ENCODE peak calls at places on chromosomes 7 and 10, in nine cellular contexts. R is SK-N-SH; Q is breast epithelium; W is SJSA1; T is ascending aorta; L is Peyer's patch; A is CD8-positive, alpha-beta T cell; O is K562; U is brain microvascular endothelial cell. Y is an unnamed sample.

GRCh38 chr7:137965942-137966624 is 35.8 kb downstream of the CREB3L2 start:
- DNase-seq in R (no peak), Q (no peak), W (no peak), T (no peak), L (no peak), A (no peak), O (no peak), U (no peak), Y (no peak)

GRCh38 chr10:23095404-23095965 is at the start of gene MSRB2:
- DNase-seq in R (peak), Q (peak), W (peak), T (peak), L (peak), A (peak), O (peak), U (peak), Y (peak)

GRCh38 chr7:157087646-157088045 is 51.1 kb upstream of the UBE3C start:
- DNase-seq in R (no peak), Q (no peak), W (no peak), T (no peak), L (no peak), A (no peak), O (no peak), U (no peak), Y (no peak)

GRCh38 chr7:91582799-91583230 is 297.7 kb downstream of the MTERF1 start:
- DNase-seq in R (no peak), Q (no peak), W (no peak), T (no peak), L (no peak), A (no peak), O (peak), U (no peak), Y (no peak)

GRCh38 chr10:97378933-97379921 is 21.9 kb downstream of the RRP12 start:
- DNase-seq in R (no peak), Q (no peak), W (no peak), T (no peak), L (no peak), A (no peak), O (no peak), U (no peak), Y (no peak)

GRCh38 chr7:1758859-1759521 is 88.9 kb downstream of the ELFN1 start:
- DNase-seq in R (no peak), Q (peak), W (no peak), T (no peak), L (no peak), A (no peak), O (no peak), U (no peak), Y (peak)

GRCh38 chr10:6579193-6579903 is 728 bp downstream of the PRKCQ start:
- DNase-seq in R (no peak), Q (no peak), W (no peak), T (no peak), L (no peak), A (no peak), O (peak), U (no peak), Y (no peak)

GRCh38 chr10:32146166-32146565 is 89.9 kb upstream of the KIF5B start:
- DNase-seq in R (no peak), Q (no peak), W (no peak), T (no peak), L (no peak), A (no peak), O (no peak), U (no peak), Y (no peak)

GRCh38 chr7:136030867-136031318 is 53.7 kb upstream of the MTPN start:
- DNase-seq in R (no peak), Q (no peak), W (no peak), T (no peak), L (no peak), A (no peak), O (no peak), U (no peak), Y (no peak)

GRCh38 chr10:3960496-3960895 is 175.5 kb upstream of the KLF6 start:
- DNase-seq in R (no peak), Q (no peak), W (no peak), T (no peak), L (no peak), A (no peak), O (no peak), U (no peak), Y (no peak)

GRCh38 chr7:35289376-35289775 is 35.5 kb upstream of the TBX20 start:
- DNase-seq in R (peak), Q (no peak), W (no peak), T (no peak), L (no peak), A (no peak), O (no peak), U (no peak), Y (no peak)

GRCh38 chr7:45073843-45074737 is 14.7 kb downstream of the NACAD start:
- DNase-seq in R (peak), Q (peak), W (no peak), T (no peak), L (no peak), A (no peak), O (no peak), U (no peak), Y (peak)

GRCh38 chr10:61971016-61971350 is 69.5 kb downstream of the ARID5B start:
- DNase-seq in R (no peak), Q (no peak), W (no peak), T (no peak), L (no peak), A (no peak), O (no peak), U (no peak), Y (no peak)

GRCh38 chr7:134660961-134661376 is 14.3 kb downstream of the BPGM start:
- DNase-seq in R (no peak), Q (no peak), W (peak), T (no peak), L (no peak), A (no peak), O (no peak), U (peak), Y (no peak)

GRCh38 chr10:24570658-24571426 is 152.8 kb downstream of the ARHGAP21 start:
- DNase-seq in R (no peak), Q (no peak), W (no peak), T (no peak), L (no peak), A (no peak), O (no peak), U (no peak), Y (no peak)

GRCh38 chr10:99235469-99235871 is at the start of gene HPSE2:
- DNase-seq in R (peak), Q (no peak), W (no peak), T (no peak), L (no peak), A (no peak), O (no peak), U (no peak), Y (no peak)

GRCh38 chr7:112386619-112387018 is 63.6 kb upstream of the IFRD1 start:
- DNase-seq in R (no peak), Q (no peak), W (no peak), T (no peak), L (no peak), A (no peak), O (no peak), U (no peak), Y (no peak)

GRCh38 chr10:59177031-59177861 is 803 bp downstream of the PHYHIPL start:
- DNase-seq in R (peak), Q (no peak), W (peak), T (no peak), L (peak), A (no peak), O (no peak), U (peak), Y (no peak)

GRCh38 chr7:117728858-117729257 is 144.4 kb downstream of the CTTNBP2 start:
- DNase-seq in R (no peak), Q (no peak), W (no peak), T (no peak), L (no peak), A (no peak), O (no peak), U (no peak), Y (no peak)

GRCh38 chr10:71868192-71868697 is 17.2 kb upstream of the PSAP start:
- DNase-seq in R (peak), Q (no peak), W (no peak), T (peak), L (peak), A (no peak), O (peak), U (peak), Y (peak)

GRCh38 chr10:1256139-1256720 is 200.0 kb downstream of the WDR37 start:
- DNase-seq in R (no peak), Q (no peak), W (no peak), T (no peak), L (peak), A (no peak), O (no peak), U (no peak), Y (no peak)

GRCh38 chr7:56175086-56175760 is 59.0 kb upstream of the NUPR2 start:
- DNase-seq in R (peak), Q (peak), W (no peak), T (no peak), L (peak), A (no peak), O (peak), U (no peak), Y (peak)

GRCh38 chr7:44713680-44714335 is 34.8 kb upstream of the ZMIZ2 start:
- DNase-seq in R (no peak), Q (no peak), W (no peak), T (no peak), L (no peak), A (no peak), O (no peak), U (no peak), Y (no peak)

GRCh38 chr7:99140813-99141212 is 3.1 kb downstream of the SMURF1 start:
- DNase-seq in R (no peak), Q (no peak), W (no peak), T (no peak), L (no peak), A (no peak), O (no peak), U (no peak), Y (no peak)

GRCh38 chr10:13422800-13423199 is 74.7 kb upstream of the SEPHS1 start:
- DNase-seq in R (no peak), Q (no peak), W (no peak), T (no peak), L (no peak), A (no peak), O (no peak), U (no peak), Y (no peak)

GRCh38 chr10:374354-374753 is 239.1 kb downstream of the ZMYND11 start:
- DNase-seq in R (peak), Q (no peak), W (no peak), T (no peak), L (peak), A (no peak), O (no peak), U (no peak), Y (no peak)

GRCh38 chr7:48548667-48549066 is 375.7 kb upstream of the CDC14C start:
- DNase-seq in R (no peak), Q (no peak), W (no peak), T (no peak), L (no peak), A (no peak), O (no peak), U (no peak), Y (no peak)

GRCh38 chr7:74429153-74429747 is 24.5 kb upstream of the GTF2IRD1 start:
- DNase-seq in R (peak), Q (no peak), W (no peak), T (no peak), L (no peak), A (no peak), O (no peak), U (peak), Y (no peak)

GRCh38 chr10:91163709-91164474 is 56.6 kb upstream of the PCGF5 start:
- DNase-seq in R (peak), Q (peak), W (peak), T (peak), L (peak), A (peak), O (peak), U (peak), Y (peak)

GRCh38 chr7:32616625-32617024 is 121.3 kb downstream of the AVL9 start:
- DNase-seq in R (no peak), Q (no peak), W (no peak), T (no peak), L (no peak), A (no peak), O (peak), U (peak), Y (peak)

GRCh38 chr7:43621729-43622448 is 39.0 kb downstream of the STK17A start:
- DNase-seq in R (no peak), Q (no peak), W (no peak), T (no peak), L (no peak), A (no peak), O (no peak), U (no peak), Y (no peak)

GRCh38 chr7:43615558-43616145 is 32.7 kb downstream of the STK17A start:
- DNase-seq in R (no peak), Q (no peak), W (no peak), T (no peak), L (no peak), A (no peak), O (no peak), U (no peak), Y (no peak)

GRCh38 chr7:43619213-43620012 is 36.5 kb downstream of the STK17A start:
- DNase-seq in R (no peak), Q (no peak), W (no peak), T (no peak), L (no peak), A (no peak), O (no peak), U (no peak), Y (no peak)

GRCh38 chr7:43616977-43617376 is 34.1 kb downstream of the STK17A start:
- DNase-seq in R (no peak), Q (no peak), W (no peak), T (no peak), L (no peak), A (no peak), O (no peak), U (no peak), Y (no peak)

DNA sequence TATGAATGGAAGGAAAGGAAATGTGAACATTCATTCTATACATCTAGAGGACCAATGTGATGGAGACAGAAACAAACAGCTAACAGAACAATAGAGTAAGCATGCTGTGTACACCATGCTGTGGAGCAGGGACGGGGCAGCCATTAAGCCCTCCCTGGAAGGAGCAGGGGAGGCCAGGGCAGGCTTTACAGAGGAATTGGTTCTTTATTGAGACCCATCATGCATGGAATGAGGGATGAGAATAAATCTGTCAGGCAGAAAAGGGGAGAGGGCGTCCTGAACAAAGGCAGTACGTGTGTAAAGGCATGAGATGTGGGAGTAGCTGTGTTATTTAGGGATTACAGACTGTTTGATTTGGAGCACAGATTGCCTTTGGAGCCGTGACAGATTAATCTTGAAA is 35.2 kb downstream of the STK17A start:
- DNase-seq in R (no peak), Q (no peak), W (no peak), T (no peak), L (no peak), A (no peak), O (no peak), U (no peak), Y (no peak)
- H3K27ac ChIP-seq in R (no peak), Q (no peak), W (no peak), T (peak), L (no peak), A (no peak), O (no peak), U (no peak), Y (no peak)

GRCh38 chr7:46214526-46214925 is 293.5 kb upstream of the IGFBP3 start:
- DNase-seq in R (no peak), Q (no peak), W (no peak), T (no peak), L (no peak), A (no peak), O (no peak), U (no peak), Y (no peak)
- H3K27ac ChIP-seq in R (no peak), Q (no peak), W (no peak), T (no peak), L (no peak), A (no peak), O (no peak), U (no peak), Y (no peak)

GRCh38 chr10:80457554-80458262 is 3.6 kb downstream of the TSPAN14 start:
- DNase-seq in R (no peak), Q (no peak), W (no peak), T (no peak), L (no peak), A (no peak), O (peak), U (no peak), Y (no peak)
- H3K27ac ChIP-seq in R (peak), Q (peak), W (no peak), T (no peak), L (peak), A (peak), O (peak), U (no peak), Y (peak)

DNA sequence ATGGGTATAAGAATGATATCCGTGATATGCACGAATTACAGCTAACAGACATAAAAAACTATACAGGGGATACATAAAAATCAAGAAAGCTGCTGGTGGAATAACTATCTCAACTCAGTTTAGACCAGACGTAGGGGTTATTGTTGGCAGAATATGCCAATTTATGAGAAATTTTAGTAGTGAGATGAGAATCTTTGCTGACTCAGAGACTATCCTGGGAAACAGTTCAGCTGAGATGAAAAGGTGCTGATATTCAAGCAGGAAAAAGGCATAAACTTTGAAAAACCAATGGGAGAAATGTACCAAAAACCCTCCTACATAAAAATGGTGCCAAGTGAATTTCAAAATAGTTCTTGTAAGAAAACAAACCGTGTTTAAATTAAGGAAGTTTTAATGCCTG is 3.3 kb downstream of the MRPS33 start:
- DNase-seq in R (no peak), Q (no peak), W (no peak), T (no peak), L (no peak), A (no peak), O (no peak), U (no peak), Y (no peak)
- H3K27ac ChIP-seq in R (no peak), Q (no peak), W (no peak), T (no peak), L (no peak), A (no peak), O (no peak), U (no peak), Y (no peak)

GRCh38 chr7:22718200-22718711 is 8.7 kb upstream of the IL6 start:
- DNase-seq in R (no peak), Q (no peak), W (peak), T (no peak), L (no peak), A (no peak), O (peak), U (peak), Y (no peak)
- H3K27ac ChIP-seq in R (peak), Q (peak), W (peak), T (peak), L (no peak), A (no peak), O (peak), U (peak), Y (no peak)